ENCODE peak calls at places on chromosomes 13 and 19, in four cellular contexts. Q is SW 1271, U is T-cell, W is frontal cortex. R is an unnamed sample.
A peak's percentile ranks its signal among the peaks of the same experiment; 100 is the strongest.

GRCh38 chr13:20441066-20441465 is 84.6 kb downstream of the CRYL1 start:
- DNase-seq in Q (no peak), W (no peak), U (no peak), R (no peak)

GRCh38 chr19:16836115-16836905 is 7.1 kb downstream of the SIN3B start:
- DNase-seq in W (no peak), U (no peak), Q (no peak), R (no peak)

GRCh38 chr19:45935267-45935666 is 20.7 kb upstream of the NANOS2 start:
- DNase-seq in U (no peak), Q (no peak), W (no peak), R (no peak)

GRCh38 chr13:36681894-36682624 is 8.2 kb downstream of the SERTM1 start:
- DNase-seq in Q (no peak), U (no peak), W (no peak), R (no peak)

GRCh38 chr13:114200673-114201005 is 21.6 kb downstream of the CFAP97D2 start:
- DNase-seq in Q (no peak), W (no peak), U (no peak), R (no peak)

GRCh38 chr19:14406645-14407331 is 12.4 kb downstream of the DDX39A start:
- DNase-seq in Q (no peak), W (peak; percentile 29), U (no peak), R (no peak)

GRCh38 chr13:85828094-85828684 is 29.0 kb upstream of the SLITRK6 start:
- DNase-seq in Q (peak; percentile 24), W (no peak), U (no peak), R (no peak)

GRCh38 chr13:51541809-51542258 is 42.4 kb upstream of the WDFY2 start:
- DNase-seq in W (no peak), U (no peak), Q (no peak), R (no peak)

GRCh38 chr19:45051929-45052579 is 13.2 kb downstream of the CLASRP start:
- DNase-seq in U (no peak), Q (no peak), W (no peak), R (no peak)